ENCODE peak calls at places on chromosomes 16 and 17, in eight cellular contexts. One of them, this sample, is unnamed.

GRCh38 chr17:1298616-1299015 is 19.2 kb downstream of the TRARG1 start:
- DNase-seq in mesothelial cell of epicardium: no peak
- DNase-seq in B cell: peak
- DNase-seq in GM20000: no peak
- DNase-seq in tibial artery: no peak
- DNase-seq in IMR-90: no peak
- DNase-seq in CD8-positive, alpha-beta T cell: no peak
- DNase-seq in A549: no peak
- DNase-seq in this sample: no peak

GRCh38 chr16:86577314-86577971 is 906 bp upstream of the FOXL1 start:
- DNase-seq in mesothelial cell of epicardium: no peak
- DNase-seq in B cell: no peak
- DNase-seq in GM20000: no peak
- DNase-seq in tibial artery: no peak
- DNase-seq in IMR-90: peak
- DNase-seq in CD8-positive, alpha-beta T cell: no peak
- DNase-seq in A549: no peak
- DNase-seq in this sample: no peak

GRCh38 chr17:73589096-73589980 is 54.9 kb downstream of the SDK2 start:
- DNase-seq in mesothelial cell of epicardium: no peak
- DNase-seq in B cell: no peak
- DNase-seq in GM20000: no peak
- DNase-seq in tibial artery: no peak
- DNase-seq in IMR-90: no peak
- DNase-seq in CD8-positive, alpha-beta T cell: no peak
- DNase-seq in A549: no peak
- DNase-seq in this sample: no peak

GRCh38 chr16:85028638-85029412 is 1.2 kb downstream of the KIAA0513 start:
- DNase-seq in mesothelial cell of epicardium: no peak
- DNase-seq in B cell: peak
- DNase-seq in GM20000: peak
- DNase-seq in tibial artery: peak
- DNase-seq in IMR-90: peak
- DNase-seq in CD8-positive, alpha-beta T cell: peak
- DNase-seq in A549: no peak
- DNase-seq in this sample: no peak

GRCh38 chr16:29738514-29738913 is 7.3 kb downstream of the C16orf54 start:
- DNase-seq in mesothelial cell of epicardium: no peak
- DNase-seq in B cell: peak
- DNase-seq in GM20000: peak
- DNase-seq in tibial artery: no peak
- DNase-seq in IMR-90: no peak
- DNase-seq in CD8-positive, alpha-beta T cell: peak
- DNase-seq in A549: no peak
- DNase-seq in this sample: no peak

GRCh38 chr17:15431201-15431600 is 36.2 kb downstream of the CDRT4 start:
- DNase-seq in mesothelial cell of epicardium: no peak
- DNase-seq in B cell: no peak
- DNase-seq in GM20000: no peak
- DNase-seq in tibial artery: no peak
- DNase-seq in IMR-90: no peak
- DNase-seq in CD8-positive, alpha-beta T cell: no peak
- DNase-seq in A549: no peak
- DNase-seq in this sample: no peak

GRCh38 chr16:51184702-51185433 is 33.8 kb upstream of the SALL1 start:
- DNase-seq in mesothelial cell of epicardium: no peak
- DNase-seq in B cell: no peak
- DNase-seq in GM20000: no peak
- DNase-seq in tibial artery: no peak
- DNase-seq in IMR-90: no peak
- DNase-seq in CD8-positive, alpha-beta T cell: no peak
- DNase-seq in A549: no peak
- DNase-seq in this sample: no peak

GRCh38 chr16:3611145-3611977 is at the start of gene SLX4:
- DNase-seq in mesothelial cell of epicardium: peak
- DNase-seq in B cell: peak
- DNase-seq in GM20000: peak
- DNase-seq in tibial artery: peak
- DNase-seq in IMR-90: peak
- DNase-seq in CD8-positive, alpha-beta T cell: peak
- DNase-seq in A549: peak
- DNase-seq in this sample: peak

GRCh38 chr17:7046127-7046724 is 2.3 kb upstream of the SLC16A11 start:
- DNase-seq in mesothelial cell of epicardium: peak
- DNase-seq in B cell: no peak
- DNase-seq in GM20000: no peak
- DNase-seq in tibial artery: no peak
- DNase-seq in IMR-90: no peak
- DNase-seq in CD8-positive, alpha-beta T cell: no peak
- DNase-seq in A549: no peak
- DNase-seq in this sample: no peak
- TF ChIP-seq CTCF in mesothelial cell of epicardium: peak
- TF ChIP-seq CTCF in B cell: peak
- TF ChIP-seq CTCF in GM20000: no peak
- TF ChIP-seq CTCF in tibial artery: no peak
- TF ChIP-seq CTCF in IMR-90: no peak
- TF ChIP-seq CTCF in CD8-positive, alpha-beta T cell: no peak
- TF ChIP-seq CTCF in A549: peak
- TF ChIP-seq CTCF in this sample: no peak

DNA sequence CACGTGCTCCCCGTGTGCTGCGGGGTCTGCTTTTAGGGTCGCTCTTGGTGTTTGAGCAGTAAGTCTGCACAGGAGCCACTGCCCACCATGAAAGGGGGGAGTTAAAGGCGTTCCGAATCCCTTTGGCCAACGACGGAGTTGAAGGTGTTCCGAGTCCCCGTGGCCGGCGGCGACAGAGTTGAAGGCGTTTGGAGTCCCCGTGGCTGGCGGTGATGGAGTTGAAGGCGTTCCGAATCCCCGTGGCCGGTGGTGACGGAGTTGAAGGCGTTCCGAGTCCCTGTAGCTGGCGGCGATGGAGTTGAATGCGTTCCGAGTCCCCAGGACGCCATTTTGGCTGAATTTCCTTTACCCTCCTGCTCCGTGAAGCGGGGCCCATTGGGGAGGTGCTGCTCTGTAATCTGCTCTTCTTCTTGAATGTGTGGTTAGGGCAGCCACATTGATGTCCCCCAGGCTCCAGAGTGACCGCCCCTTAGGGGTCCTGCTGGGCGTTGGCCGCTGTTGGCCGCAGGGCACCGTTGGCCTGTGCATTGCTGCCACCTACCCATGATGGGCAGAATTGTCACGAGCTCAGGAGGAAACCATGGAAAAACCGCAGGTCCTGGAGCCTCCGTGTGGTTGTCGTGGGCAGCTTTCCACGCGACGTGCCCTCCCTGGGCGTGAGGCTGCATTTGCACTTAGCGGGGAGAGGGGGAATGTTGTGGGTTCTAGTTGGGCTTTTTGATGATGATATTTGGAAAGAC is 73.7 kb upstream of the ZNF750 start:
- DNase-seq in mesothelial cell of epicardium: no peak
- DNase-seq in B cell: no peak
- DNase-seq in GM20000: no peak
- DNase-seq in tibial artery: no peak
- DNase-seq in IMR-90: no peak
- DNase-seq in CD8-positive, alpha-beta T cell: no peak
- DNase-seq in A549: peak
- DNase-seq in this sample: no peak
- TF ChIP-seq CTCF in mesothelial cell of epicardium: no peak
- TF ChIP-seq CTCF in B cell: no peak
- TF ChIP-seq CTCF in GM20000: no peak
- TF ChIP-seq CTCF in tibial artery: no peak
- TF ChIP-seq CTCF in IMR-90: peak
- TF ChIP-seq CTCF in CD8-positive, alpha-beta T cell: no peak
- TF ChIP-seq CTCF in A549: peak
- TF ChIP-seq CTCF in this sample: peak

GRCh38 chr17:60353773-60354172 is 38.2 kb downstream of the USP32 start:
- DNase-seq in mesothelial cell of epicardium: no peak
- DNase-seq in B cell: no peak
- DNase-seq in GM20000: no peak
- DNase-seq in tibial artery: no peak
- DNase-seq in IMR-90: no peak
- DNase-seq in CD8-positive, alpha-beta T cell: no peak
- DNase-seq in A549: no peak
- DNase-seq in this sample: no peak

GRCh38 chr17:60352071-60352470 is 39.9 kb downstream of the USP32 start:
- DNase-seq in mesothelial cell of epicardium: no peak
- DNase-seq in B cell: no peak
- DNase-seq in GM20000: no peak
- DNase-seq in tibial artery: no peak
- DNase-seq in IMR-90: no peak
- DNase-seq in CD8-positive, alpha-beta T cell: no peak
- DNase-seq in A549: no peak
- DNase-seq in this sample: no peak

GRCh38 chr17:60351012-60351695 is 40.8 kb downstream of the USP32 start:
- DNase-seq in mesothelial cell of epicardium: no peak
- DNase-seq in B cell: no peak
- DNase-seq in GM20000: no peak
- DNase-seq in tibial artery: no peak
- DNase-seq in IMR-90: no peak
- DNase-seq in CD8-positive, alpha-beta T cell: no peak
- DNase-seq in A549: no peak
- DNase-seq in this sample: no peak

GRCh38 chr17:60354223-60354622 is 37.7 kb downstream of the USP32 start:
- DNase-seq in mesothelial cell of epicardium: no peak
- DNase-seq in B cell: no peak
- DNase-seq in GM20000: no peak
- DNase-seq in tibial artery: no peak
- DNase-seq in IMR-90: peak
- DNase-seq in CD8-positive, alpha-beta T cell: no peak
- DNase-seq in A549: no peak
- DNase-seq in this sample: no peak

GRCh38 chr17:60352569-60352968 is 39.4 kb downstream of the USP32 start:
- DNase-seq in mesothelial cell of epicardium: no peak
- DNase-seq in B cell: no peak
- DNase-seq in GM20000: no peak
- DNase-seq in tibial artery: no peak
- DNase-seq in IMR-90: no peak
- DNase-seq in CD8-positive, alpha-beta T cell: no peak
- DNase-seq in A549: no peak
- DNase-seq in this sample: no peak
- TF ChIP-seq CTCF in mesothelial cell of epicardium: no peak
- TF ChIP-seq CTCF in B cell: no peak
- TF ChIP-seq CTCF in GM20000: no peak
- TF ChIP-seq CTCF in tibial artery: no peak
- TF ChIP-seq CTCF in IMR-90: no peak
- TF ChIP-seq CTCF in CD8-positive, alpha-beta T cell: no peak
- TF ChIP-seq CTCF in A549: no peak
- TF ChIP-seq CTCF in this sample: no peak

DNA sequence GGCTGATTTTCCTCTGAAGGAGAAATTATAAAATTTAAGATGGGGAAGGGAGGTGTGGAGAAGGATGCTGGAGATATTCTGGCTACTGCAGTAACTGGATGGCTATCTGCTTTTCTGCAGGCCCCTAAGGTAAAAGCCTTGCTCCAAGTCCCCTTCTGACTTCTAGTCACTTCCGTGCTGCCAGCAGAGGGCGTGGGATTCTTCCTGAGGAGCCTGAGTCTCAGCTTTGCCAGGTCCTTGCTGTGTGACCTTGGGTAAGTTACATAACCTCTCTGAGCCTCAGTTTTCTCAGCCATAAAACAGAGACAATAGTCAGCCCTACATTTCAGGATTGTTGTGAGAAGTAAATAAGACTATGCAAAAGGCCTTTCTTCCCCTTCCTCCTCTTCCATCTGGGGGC is 24.3 kb upstream of the TMEM220 start:
- DNase-seq in mesothelial cell of epicardium: no peak
- DNase-seq in B cell: no peak
- DNase-seq in GM20000: peak
- DNase-seq in tibial artery: no peak
- DNase-seq in IMR-90: peak
- DNase-seq in CD8-positive, alpha-beta T cell: no peak
- DNase-seq in A549: peak
- DNase-seq in this sample: no peak
- TF ChIP-seq CTCF in mesothelial cell of epicardium: no peak
- TF ChIP-seq CTCF in B cell: no peak
- TF ChIP-seq CTCF in GM20000: peak
- TF ChIP-seq CTCF in tibial artery: no peak
- TF ChIP-seq CTCF in IMR-90: peak
- TF ChIP-seq CTCF in CD8-positive, alpha-beta T cell: no peak
- TF ChIP-seq CTCF in A549: peak
- TF ChIP-seq CTCF in this sample: peak

This sample was measured in D721Med.